ENCODE peak calls at places on chromosomes 11 and 22, in ten cellular contexts. P is iris pigment epithelial cell; H is NCI-H1417; A is HEK293T; I is heart right ventricle; S is DMS153; E is LNCaP clone FGC; L is stimulated activated naive B cell treated with anti-CD40 and anti-IgM and Interleukin-4, amounts not matched to agents 10 μg/mL and 1 μg/mL and 100 μg/mL, for 72 hours; G is CD8-positive, alpha-beta memory T cell; V is NCI-H2107. B is an unnamed sample.
A peak's percentile ranks its signal among the peaks of the same experiment; 100 is the strongest.

GRCh38 chr11:116177521-116178220 is 595.1 kb downstream of the BUD13 start:
- DNase-seq in P (no peak), H (no peak), A (no peak), I (no peak), S (no peak), E (no peak), L (no peak), G (no peak), V (no peak), B (no peak)

GRCh38 chr11:64826578-64827450 is 16.5 kb upstream of the MEN1 start:
- DNase-seq in P (no peak), H (no peak), A (no peak), I (no peak), S (no peak), E (no peak), L (no peak), G (no peak), V (no peak), B (no peak)

GRCh38 chr11:73576226-73576625 is 21.7 kb downstream of the FAM168A start:
- DNase-seq in P (no peak), H (no peak), A (no peak), I (no peak), S (no peak), E (no peak), L (no peak), G (no peak), V (no peak), B (no peak)

GRCh38 chr22:41687901-41688364 is 734 bp downstream of the SNU13 start:
- DNase-seq in P (peak; percentile 33), H (no peak), A (peak; percentile 34), I (no peak), S (no peak), E (no peak), L (no peak), G (peak; percentile 9), V (no peak), B (no peak)

GRCh38 chr11:36014499-36014898 is 70.6 kb downstream of the LDLRAD3 start:
- DNase-seq in P (no peak), H (no peak), A (no peak), I (no peak), S (no peak), E (no peak), L (no peak), G (no peak), V (no peak), B (no peak)

GRCh38 chr22:19844423-19845368 is 10.0 kb downstream of the GNB1L start:
- DNase-seq in P (peak; percentile 35), H (no peak), A (no peak), I (peak; percentile 59), S (no peak), E (no peak), L (no peak), G (no peak), V (no peak), B (peak; percentile 60)

GRCh38 chr11:73330569-73331093 is 22.6 kb downstream of the ARHGEF17 start:
- DNase-seq in P (peak; percentile 70), H (no peak), A (peak; percentile 55), I (no peak), S (no peak), E (no peak), L (no peak), G (no peak), V (no peak), B (no peak)

GRCh38 chr11:13720940-13721339 is 52.5 kb downstream of the FAR1 start:
- DNase-seq in P (peak; percentile 15), H (no peak), A (no peak), I (no peak), S (no peak), E (no peak), L (no peak), G (no peak), V (no peak), B (no peak)

GRCh38 chr11:134476435-134477021 is 64.5 kb upstream of the B3GAT1 start:
- DNase-seq in P (no peak), H (no peak), A (peak; percentile 33), I (no peak), S (no peak), E (no peak), L (no peak), G (no peak), V (no peak), B (no peak)

GRCh38 chr11:126790550-126790981 is 210.0 kb downstream of the KIRREL3 start:
- DNase-seq in P (peak; percentile 26), H (no peak), A (no peak), I (no peak), S (no peak), E (no peak), L (no peak), G (no peak), V (no peak), B (peak; percentile 1)

GRCh38 chr22:35835267-35835997 is 117.8 kb downstream of the APOL5 start:
- DNase-seq in P (peak; percentile 78), H (no peak), A (no peak), I (no peak), S (no peak), E (no peak), L (no peak), G (no peak), V (no peak), B (no peak)

GRCh38 chr11:62508336-62509058 is 38.1 kb downstream of the AHNAK start:
- DNase-seq in P (peak; percentile 31), H (peak; percentile 64), A (peak; percentile 51), I (peak; percentile 76), S (peak; percentile 47), E (peak; percentile 96), L (peak; percentile 12), G (no peak), V (peak; percentile 62), B (peak; percentile 45)

GRCh38 chr22:41732096-41732772 is 32.9 kb downstream of the MEI1 start:
- DNase-seq in P (no peak), H (no peak), A (no peak), I (no peak), S (no peak), E (no peak), L (peak; percentile 15), G (no peak), V (no peak), B (no peak)

GRCh38 chr11:60809691-60810090 is 24.6 kb downstream of the MS4A10 start:
- DNase-seq in P (no peak), H (no peak), A (no peak), I (no peak), S (no peak), E (no peak), L (no peak), G (no peak), V (no peak), B (no peak)

GRCh38 chr22:46933526-46933925 is 171.1 kb downstream of the TBC1D22A start:
- DNase-seq in P (no peak), H (no peak), A (no peak), I (no peak), S (no peak), E (no peak), L (no peak), G (no peak), V (no peak), B (no peak)

GRCh38 chr22:27684856-27685255 is 116.7 kb downstream of the MN1 start:
- DNase-seq in P (no peak), H (no peak), A (no peak), I (no peak), S (no peak), E (no peak), L (no peak), G (no peak), V (no peak), B (no peak)

B was measured in pulmonary artery endothelial cell.